ENCODE peak calls at places on chromosome 15, in four cellular contexts. U, Y, A and O are unnamed samples.

GRCh38 chr15:77695548-77695947 is 62.8 kb upstream of the LINGO1 start:
- DNase-seq in U (no peak), Y (no peak), A (no peak), O (peak; percentile 55)

GRCh38 chr15:80494311-80494710 is 90.1 kb downstream of the ARNT2 start:
- DNase-seq in U (no peak), A (no peak), Y (peak; percentile 75), O (no peak)

GRCh38 chr15:41417418-41417811 is 520 bp downstream of the RTF1 start:
- DNase-seq in U (no peak), Y (no peak), A (no peak), O (peak; percentile 76)

GRCh38 chr15:63133786-63134185 is 12.1 kb downstream of the LACTB start:
- DNase-seq in U (no peak), A (no peak), Y (no peak), O (no peak)

GRCh38 chr15:62545392-62546227 is 380.5 kb upstream of the C2CD4B start:
- DNase-seq in A (no peak), Y (no peak), U (no peak), O (no peak)

GRCh38 chr15:74902295-74903075 is 4.2 kb downstream of the FAM219B start:
- DNase-seq in A (no peak), Y (no peak), U (no peak), O (no peak)

GRCh38 chr15:25059698-25060471 is 105.1 kb downstream of the SNRPN start:
- DNase-seq in A (no peak), Y (no peak), U (no peak), O (no peak)

GRCh38 chr15:31364301-31365031 is 37.8 kb downstream of the KLF13 start:
- DNase-seq in U (no peak), A (no peak), Y (no peak), O (peak; percentile 65)

GRCh38 chr15:52082197-52083036 is 30.2 kb downstream of the BCL2L10 start:
- DNase-seq in U (no peak), Y (no peak), A (peak; percentile 86), O (no peak)

GRCh38 chr15:31374986-31375385 is 48.4 kb downstream of the KLF13 start:
- DNase-seq in U (no peak), Y (no peak), A (no peak), O (no peak)

GRCh38 chr15:97521894-97522293 is 438.6 kb upstream of the ARRDC4 start:
- DNase-seq in A (no peak), U (no peak), Y (no peak), O (no peak)

GRCh38 chr15:58980351-58980939 is 7.0 kb upstream of the RNF111 start:
- DNase-seq in A (no peak), U (no peak), Y (peak; percentile 23), O (peak; percentile 34)

GRCh38 chr15:35723852-35724251 is 177.9 kb upstream of the DPH6 start:
- DNase-seq in U (no peak), Y (no peak), A (no peak), O (no peak)

GRCh38 chr15:66751579-66751978 is 49.5 kb downstream of the SMAD6 start:
- DNase-seq in U (no peak), Y (peak; percentile 60), A (no peak), O (no peak)

GRCh38 chr15:95016511-95017219 is 785.3 kb downstream of the MCTP2 start:
- DNase-seq in A (no peak), Y (no peak), U (no peak), O (no peak)

GRCh38 chr15:46897266-46897665 is 820.0 kb upstream of the SEMA6D start:
- DNase-seq in Y (no peak), A (no peak), U (no peak), O (no peak)

GRCh38 chr15:40937762-40938529 is 8.8 kb downstream of the DLL4 start:
- DNase-seq in A (no peak), Y (no peak), U (no peak), O (peak; percentile 75)

GRCh38 chr15:62985768-62986167 is 56.8 kb upstream of the TPM1 start:
- DNase-seq in A (no peak), Y (no peak), U (no peak), O (no peak)

GRCh38 chr15:40256642-40257235 is 17.9 kb downstream of the PAK6 start:
- DNase-seq in Y (no peak), A (no peak), U (no peak), O (no peak)

GRCh38 chr15:63339006-63339766 is 42.5 kb downstream of the CA12 start:
- DNase-seq in A (no peak), Y (no peak), U (no peak), O (no peak)

GRCh38 chr15:67085818-67086649 is 20.6 kb downstream of the SMAD3 start:
- DNase-seq in U (no peak), A (peak; percentile 97), Y (no peak), O (no peak)

GRCh38 chr15:85019815-85020590 is 38.3 kb downstream of the PDE8A start:
- DNase-seq in Y (no peak), U (no peak), A (peak; percentile 43), O (no peak)

GRCh38 chr15:100082761-100083402 is 258.9 kb downstream of the ADAMTS17 start:
- DNase-seq in Y (no peak), U (no peak), A (no peak), O (no peak)

GRCh38 chr15:100078511-100079220 is 263.1 kb downstream of the ADAMTS17 start:
- DNase-seq in U (no peak), Y (no peak), A (no peak), O (no peak)

GRCh38 chr15:100083572-100083971 is 258.2 kb downstream of the ADAMTS17 start:
- DNase-seq in A (no peak), Y (no peak), U (no peak), O (no peak)

GRCh38 chr15:100081454-100081853 is 260.3 kb downstream of the ADAMTS17 start:
- DNase-seq in U (no peak), A (no peak), Y (no peak), O (no peak)
- H3K4me3 ChIP-seq in U (no peak overlapping the region), A (no peak overlapping the region), Y (no peak overlapping the region), O (no peak overlapping the region)

GRCh38 chr15:48868549-48868948 is 9.4 kb upstream of the EID1 start:
- DNase-seq in A (no peak), U (no peak), Y (no peak), O (no peak)
- TF ChIP-seq TCF12 in A (no peak), U (no peak), Y (no peak), O (peak; percentile 20)

DNA sequence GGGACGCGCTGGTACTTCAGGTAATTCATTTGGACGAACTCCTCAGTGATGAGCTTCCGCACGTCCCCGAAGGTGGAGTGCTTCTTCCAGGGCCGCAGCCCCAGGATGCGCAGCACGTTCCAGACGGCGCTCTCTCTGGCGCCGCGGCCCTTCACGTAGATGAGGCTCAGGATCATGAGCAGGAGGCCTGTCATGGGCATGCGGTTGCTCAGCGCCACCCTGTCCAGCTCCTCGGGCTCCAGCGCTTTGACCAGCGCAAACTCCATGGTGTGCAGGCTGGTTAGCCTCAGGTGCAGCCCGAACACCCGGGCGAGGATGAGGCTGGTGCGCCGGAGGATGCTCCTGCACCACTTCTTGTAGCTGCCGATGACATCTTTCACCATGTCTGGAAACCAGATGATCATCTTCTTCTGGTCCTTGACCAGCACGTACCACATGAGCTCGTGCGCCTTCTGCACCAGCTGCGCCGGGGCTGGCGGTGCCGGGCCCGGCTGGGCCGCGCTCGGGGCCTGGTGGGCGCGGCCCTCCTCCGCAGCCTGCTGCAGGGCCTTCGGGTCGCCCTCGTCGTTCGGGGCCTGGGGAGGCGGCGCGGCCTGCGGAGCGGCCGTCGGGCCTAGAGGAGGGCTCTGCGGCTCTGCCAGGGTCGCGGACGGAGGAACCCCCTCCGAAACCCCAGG is 501 bp downstream of the NDN start:
- DNase-seq in A (no peak), Y (no peak), U (peak; percentile 44), O (no peak)
- H3K4me3 ChIP-seq in A (no peak overlapping the region), Y (no peak overlapping the region), U (peak overlapping the region; percentile 52), O (peak overlapping the region; percentile 55)

GRCh38 chr15:65633752-65634151 is 12.0 kb downstream of the SLC24A1 start:
- DNase-seq in Y (no peak), U (no peak), A (no peak), O (no peak)

GRCh38 chr15:65630760-65631159 is 9.0 kb downstream of the SLC24A1 start:
- DNase-seq in Y (no peak), U (no peak), A (no peak), O (no peak)

GRCh38 chr15:65631503-65631902 is 9.8 kb downstream of the SLC24A1 start:
- DNase-seq in A (peak; percentile 53), U (no peak), Y (no peak), O (no peak)

GRCh38 chr15:65634381-65634780 is 12.6 kb downstream of the SLC24A1 start:
- DNase-seq in A (no peak), U (no peak), Y (no peak), O (no peak)

GRCh38 chr15:65632780-65633384 is 11.1 kb downstream of the SLC24A1 start:
- DNase-seq in U (no peak), Y (no peak), A (no peak), O (no peak)
- TF ChIP-seq TCF12 in U (no peak), Y (no peak), A (no peak), O (no peak)

DNA sequence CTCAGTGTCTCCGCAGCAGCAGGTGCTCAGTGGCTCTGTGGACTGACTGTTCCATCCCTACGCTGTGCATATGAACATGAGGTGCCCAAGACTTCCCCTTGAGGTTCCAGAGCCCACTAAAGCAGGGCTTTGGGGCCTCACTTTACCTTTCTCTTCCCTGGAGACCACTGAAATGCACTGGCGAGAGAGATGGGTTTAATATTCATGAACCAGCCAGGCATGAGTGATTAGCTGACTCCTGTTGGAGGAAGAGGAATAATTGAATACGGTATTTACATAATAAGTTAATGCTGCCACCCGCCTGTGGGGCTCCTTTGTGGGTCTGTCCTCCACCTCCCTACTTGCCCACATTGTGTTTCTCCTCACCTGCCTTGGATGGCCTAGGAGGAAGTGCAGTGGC is 263.5 kb downstream of the TLE3 start:
- DNase-seq in Y (no peak), U (no peak), A (no peak), O (no peak)
- H3K4me3 ChIP-seq in Y (no peak overlapping the region), U (no peak overlapping the region), A (no peak overlapping the region), O (no peak overlapping the region)

GRCh38 chr15:60128710-60129109 is 124.6 kb downstream of the FOXB1 start:
- DNase-seq in A (no peak), U (no peak), Y (no peak), O (no peak)
- TF ChIP-seq TCF12 in A (no peak), U (no peak), Y (no peak), O (no peak)

DNA sequence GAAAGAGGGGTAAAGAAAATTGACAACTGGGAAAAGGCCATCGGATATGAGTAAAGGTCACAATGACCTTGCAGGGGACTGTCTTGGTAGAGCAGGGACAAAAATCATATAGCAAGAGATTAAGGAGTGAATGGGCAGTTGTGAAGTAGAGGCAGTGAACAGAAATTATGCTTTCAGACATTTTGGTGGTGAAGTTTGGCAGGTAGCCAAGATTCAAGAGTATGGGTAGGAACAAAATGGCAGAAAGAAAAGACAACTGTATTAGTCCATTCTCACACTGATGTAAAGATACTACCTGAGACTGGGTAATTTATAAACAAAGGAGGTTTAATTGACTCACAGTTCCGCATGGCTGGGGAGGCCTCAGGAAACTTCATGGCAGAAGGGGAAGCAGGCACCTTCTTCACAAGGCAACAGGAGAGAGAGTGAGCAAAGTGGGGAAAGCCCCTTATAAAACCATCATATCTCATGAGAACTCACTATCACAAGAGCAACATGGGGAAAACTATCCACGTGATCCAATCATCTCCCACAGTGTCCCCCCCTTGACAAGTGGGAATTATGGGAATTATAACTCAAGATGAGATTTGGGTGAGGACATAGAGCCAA is 84.0 kb downstream of the CGNL1 start:
- DNase-seq in U (no peak), Y (no peak), A (no peak), O (no peak)
- H3K4me3 ChIP-seq in U (no peak overlapping the region), Y (no peak overlapping the region), A (no peak overlapping the region), O (no peak overlapping the region)

GRCh38 chr15:99433026-99433756 is 132.6 kb upstream of the MEF2A start:
- DNase-seq in A (no peak), U (no peak), Y (no peak), O (no peak)
- TF ChIP-seq TCF12 in A (no peak), U (no peak), Y (no peak), O (no peak)